ENCODE peak calls at places on chromosome 21, in six cellular contexts. Z is PC-3, K is fibroblast of the aortic adventitia, H is fibroblast of villous mesenchyme, O is left ventricle myocardium inferior, U is nephron progenitor cell. E is an unnamed sample.
A peak's percentile ranks its signal among the peaks of the same experiment; 100 is the strongest.

GRCh38 chr21:45741691-45742090 is 98.2 kb downstream of the PCBP3 start:
- DNase-seq in Z (no peak), O (no peak), H (no peak), U (no peak), K (no peak), E (no peak)

GRCh38 chr21:26449161-26449560 is 123.9 kb downstream of the CYYR1 start:
- DNase-seq in K (peak; percentile 87), Z (no peak), U (no peak), O (no peak), H (peak; percentile 72), E (peak; percentile 75)

GRCh38 chr21:46118871-46119564 is 21.1 kb downstream of the COL6A2 start:
- DNase-seq in K (no peak), O (peak; percentile 12), Z (no peak), H (no peak), U (peak; percentile 2), E (peak; percentile 12)

GRCh38 chr21:27418338-27418737 is 451.4 kb upstream of the ADAMTS5 start:
- DNase-seq in H (peak; percentile 69), K (no peak), O (no peak), Z (no peak), U (no peak), E (no peak)

GRCh38 chr21:25790122-25790951 is 55.6 kb downstream of the GABPA start:
- DNase-seq in O (no peak), K (peak; percentile 57), Z (peak; percentile 58), H (peak; percentile 69), U (no peak), E (peak; percentile 38)

GRCh38 chr21:26572668-26573381 is at the start of gene CYYR1:
- DNase-seq in O (peak; percentile 29), K (no peak), Z (no peak), U (peak; percentile 83), H (no peak), E (no peak)

GRCh38 chr21:43318841-43319781 is 107.8 kb downstream of the SIK1 start:
- DNase-seq in H (peak; percentile 74), U (no peak), O (no peak), K (no peak), Z (peak; percentile 62), E (peak; percentile 78)

GRCh38 chr21:46675595-46676280 is 40.3 kb downstream of the PRMT2 start:
- DNase-seq in K (no peak), U (no peak), O (no peak), H (peak; percentile 47), Z (no peak), E (no peak)

GRCh38 chr21:32392880-32393676 is at the start of gene URB1:
- DNase-seq in Z (peak; percentile 88), O (peak; percentile 93), U (peak; percentile 84), H (peak; percentile 82), K (peak; percentile 72), E (peak; percentile 71)

GRCh38 chr21:37413553-37414291 is 47.1 kb downstream of the DYRK1A start:
- DNase-seq in U (no peak), H (no peak), O (no peak), K (no peak), Z (no peak), E (no peak)

GRCh38 chr21:37408464-37409193 is 42.1 kb downstream of the DYRK1A start:
- DNase-seq in U (no peak), K (no peak), H (no peak), Z (no peak), O (no peak), E (no peak)

GRCh38 chr21:37407719-37408455 is 41.3 kb downstream of the DYRK1A start:
- DNase-seq in U (no peak), H (peak; percentile 55), Z (no peak), K (peak; percentile 32), O (no peak), E (peak; percentile 43)

GRCh38 chr21:37412603-37413360 is 46.2 kb downstream of the DYRK1A start:
- DNase-seq in O (no peak), Z (no peak), H (peak; percentile 72), K (peak; percentile 65), U (no peak), E (peak; percentile 70)

DNA sequence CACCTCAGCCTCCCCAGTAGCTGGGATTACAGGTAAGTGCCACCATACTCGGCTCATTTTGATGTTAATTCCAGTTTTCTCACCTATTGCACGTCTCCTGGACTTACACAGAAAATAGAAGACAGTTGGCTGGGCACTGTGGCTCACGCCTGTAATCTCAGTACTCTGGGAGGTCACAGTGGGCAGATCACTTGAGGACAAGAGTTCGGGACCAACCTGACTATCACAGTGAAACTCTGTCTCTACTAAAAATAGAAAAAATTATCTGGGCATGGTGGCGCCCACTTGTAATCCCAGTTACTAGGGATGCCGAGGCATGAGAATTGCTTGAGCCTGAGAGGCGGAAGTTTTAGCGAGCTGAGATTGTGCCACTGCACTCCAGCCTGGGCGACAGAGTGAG is 44.1 kb downstream of the DYRK1A start:
- DNase-seq in K (no peak), H (no peak), Z (no peak), U (no peak), O (no peak), E (no peak)
- TF ChIP-seq CTCF in K (no peak), H (no peak), Z (no peak), U (no peak), O (no peak), E (no peak)

GRCh38 chr21:23160914-23161313 is 2162.7 kb downstream of the NCAM2 start:
- DNase-seq in O (no peak), H (no peak), K (no peak), Z (peak; percentile 35), U (no peak), E (no peak)
- TF ChIP-seq CTCF in O (no peak), H (no peak), K (no peak), Z (peak; percentile 67), U (no peak), E (no peak)

DNA sequence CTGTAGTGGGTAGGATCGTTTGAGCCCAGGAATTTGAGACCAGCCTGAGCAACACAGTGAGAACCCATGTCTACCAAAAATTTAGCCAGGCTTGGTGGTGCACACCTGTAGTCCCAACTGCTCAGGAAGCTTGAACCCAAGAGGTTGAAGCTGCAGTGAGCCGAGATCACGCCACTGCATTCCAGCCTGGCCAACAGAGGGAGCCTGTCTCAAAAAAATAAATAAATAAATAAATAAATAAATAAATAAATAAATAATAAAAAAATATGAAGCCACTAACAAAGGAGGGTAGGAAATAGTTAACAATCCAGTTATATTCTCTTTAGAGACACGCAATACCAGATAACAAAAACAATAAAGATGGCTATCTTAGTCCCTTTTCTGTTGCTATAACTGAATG is 11.9 kb upstream of the CBR3 start:
- DNase-seq in Z (no peak), H (peak; percentile 7), O (no peak), U (no peak), K (no peak), E (no peak)
- TF ChIP-seq CTCF in Z (peak; percentile 34), H (peak; percentile 36), O (peak; percentile 65), U (peak; percentile 33), K (peak; percentile 52), E (peak; percentile 28)

GRCh38 chr21:19541612-19542011 is 1138.0 kb upstream of the TMPRSS15 start:
- DNase-seq in K (no peak), Z (peak; percentile 12), U (no peak), H (no peak), O (no peak), E (no peak)
- TF ChIP-seq CTCF in K (no peak), Z (no peak), U (no peak), H (no peak), O (no peak), E (no peak)